ENCODE peak calls at places on chromosome 11, in six cellular contexts. S, H, B, U, G and T are unnamed samples.

GRCh38 chr11:65444314-65445051 is 21.9 kb downstream of the NEAT1 start:
- DNase-seq in S (no peak), H (no peak), B (no peak), U (no peak), G (no peak), T (no peak)

GRCh38 chr11:94879006-94879405 is 94.3 kb downstream of the CWC15 start:
- DNase-seq in S (no peak), H (no peak), B (no peak), U (no peak), G (no peak), T (no peak)

GRCh38 chr11:17927643-17928343 is 85.1 kb downstream of the SERGEF start:
- DNase-seq in S (no peak), H (no peak), B (no peak), U (peak; percentile 78), G (no peak), T (no peak)

GRCh38 chr11:129090056-129090455 is 102.1 kb downstream of the ARHGAP32 start:
- DNase-seq in S (no peak), H (no peak), B (no peak), U (peak; percentile 13), G (no peak), T (no peak)

GRCh38 chr11:126355926-126356897 is 726 bp downstream of the ST3GAL4 start:
- DNase-seq in S (no peak), H (peak; percentile 57), B (peak; percentile 73), U (no peak), G (peak; percentile 30), T (no peak)

GRCh38 chr11:3353066-3353465 is 25.9 kb downstream of the ZNF195 start:
- DNase-seq in S (no peak), H (no peak), B (no peak), U (no peak), G (no peak), T (no peak)

GRCh38 chr11:63866211-63866610 is 27.3 kb downstream of the MARK2 start:
- DNase-seq in S (peak; percentile 68), H (no peak), B (no peak), U (no peak), G (peak; percentile 80), T (no peak)

GRCh38 chr11:6606471-6607189 is 3.1 kb downstream of the ILK start:
- DNase-seq in S (peak; percentile 55), H (peak; percentile 97), B (peak; percentile 96), U (peak; percentile 90), G (peak; percentile 69), T (peak; percentile 97)

GRCh38 chr11:130124096-130124495 is 35.5 kb upstream of the ST14 start:
- DNase-seq in S (no peak), H (no peak), B (peak; percentile 80), U (peak; percentile 30), G (no peak), T (no peak)

GRCh38 chr11:75298191-75298590 is 53.3 kb downstream of the ARRB1 start:
- DNase-seq in S (no peak), H (no peak), B (no peak), U (no peak), G (no peak), T (no peak)

GRCh38 chr11:47705722-47706121 is 9.4 kb downstream of the AGBL2 start:
- DNase-seq in S (no peak), H (no peak), B (no peak), U (no peak), G (no peak), T (no peak)

GRCh38 chr11:67083786-67084366 is 27.2 kb downstream of the RHOD start:
- DNase-seq in S (no peak), H (no peak), B (no peak), U (no peak), G (no peak), T (no peak)

GRCh38 chr11:109795234-109795633 is 298.0 kb upstream of the ZC3H12C start:
- DNase-seq in S (no peak), H (no peak), B (no peak), U (no peak), G (no peak), T (no peak)